ENCODE peak calls at places on chromosomes 12 and 14, in seven cellular contexts. One of them, this sample, is unnamed.

GRCh38 chr14:101365329-101366158 is 195.8 kb upstream of the DIO3 start:
- DNase-seq in lower lobe of right lung: no peak
- DNase-seq in A549: no peak
- DNase-seq in AG09309: no peak
- DNase-seq in CD8-positive, alpha-beta T cell: no peak
- DNase-seq in heart right ventricle: no peak
- DNase-seq in endodermal cell: peak; percentile 77
- DNase-seq in this sample: peak; percentile 18

GRCh38 chr14:54174437-54174836 is 217.8 kb upstream of the BMP4 start:
- DNase-seq in AG09309: no peak
- DNase-seq in lower lobe of right lung: no peak
- DNase-seq in A549: no peak
- DNase-seq in endodermal cell: no peak
- DNase-seq in CD8-positive, alpha-beta T cell: no peak
- DNase-seq in heart right ventricle: no peak
- DNase-seq in this sample: no peak

GRCh38 chr14:77303417-77304156 is 17.1 kb downstream of the POMT2 start:
- DNase-seq in endodermal cell: no peak
- DNase-seq in AG09309: peak; percentile 83
- DNase-seq in A549: peak; percentile 92
- DNase-seq in lower lobe of right lung: no peak
- DNase-seq in CD8-positive, alpha-beta T cell: peak; percentile 20
- DNase-seq in heart right ventricle: no peak
- DNase-seq in this sample: peak; percentile 89

GRCh38 chr14:105447651-105448640 is 26.7 kb upstream of the CRIP2 start:
- DNase-seq in AG09309: no peak
- DNase-seq in CD8-positive, alpha-beta T cell: no peak
- DNase-seq in lower lobe of right lung: no peak
- DNase-seq in endodermal cell: no peak
- DNase-seq in A549: no peak
- DNase-seq in heart right ventricle: no peak
- DNase-seq in this sample: no peak

GRCh38 chr14:101992708-101993107 is 28.3 kb downstream of the DYNC1H1 start:
- DNase-seq in endodermal cell: no peak
- DNase-seq in A549: no peak
- DNase-seq in heart right ventricle: no peak
- DNase-seq in lower lobe of right lung: no peak
- DNase-seq in AG09309: no peak
- DNase-seq in CD8-positive, alpha-beta T cell: no peak
- DNase-seq in this sample: no peak

GRCh38 chr12:110756611-110757010 is 13.9 kb upstream of the PPP1CC start:
- DNase-seq in A549: no peak
- DNase-seq in AG09309: no peak
- DNase-seq in heart right ventricle: no peak
- DNase-seq in lower lobe of right lung: no peak
- DNase-seq in CD8-positive, alpha-beta T cell: no peak
- DNase-seq in endodermal cell: no peak
- DNase-seq in this sample: no peak

GRCh38 chr12:122834921-122835692 is at the start of gene HIP1R:
- DNase-seq in endodermal cell: peak; percentile 89
- DNase-seq in AG09309: no peak
- DNase-seq in lower lobe of right lung: peak; percentile 65
- DNase-seq in A549: peak; percentile 50
- DNase-seq in CD8-positive, alpha-beta T cell: peak; percentile 57
- DNase-seq in heart right ventricle: no peak
- DNase-seq in this sample: no peak

GRCh38 chr14:82313889-82314288 is 780.2 kb upstream of the SEL1L start:
- DNase-seq in AG09309: no peak
- DNase-seq in endodermal cell: no peak
- DNase-seq in heart right ventricle: no peak
- DNase-seq in A549: no peak
- DNase-seq in lower lobe of right lung: no peak
- DNase-seq in CD8-positive, alpha-beta T cell: no peak
- DNase-seq in this sample: peak; percentile 52

GRCh38 chr12:71503579-71504470 is 64.2 kb downstream of the LGR5 start:
- DNase-seq in endodermal cell: no peak
- DNase-seq in CD8-positive, alpha-beta T cell: no peak
- DNase-seq in heart right ventricle: no peak
- DNase-seq in AG09309: no peak
- DNase-seq in A549: no peak
- DNase-seq in lower lobe of right lung: no peak
- DNase-seq in this sample: no peak

GRCh38 chr12:57712671-57713070 is 18.7 kb downstream of the OS9 start:
- DNase-seq in A549: no peak
- DNase-seq in CD8-positive, alpha-beta T cell: no peak
- DNase-seq in lower lobe of right lung: no peak
- DNase-seq in heart right ventricle: no peak
- DNase-seq in endodermal cell: no peak
- DNase-seq in AG09309: no peak
- DNase-seq in this sample: no peak

GRCh38 chr12:107317751-107318553 is 224.6 kb upstream of the CRY1 start:
- DNase-seq in endodermal cell: peak; percentile 99
- DNase-seq in AG09309: peak; percentile 41
- DNase-seq in lower lobe of right lung: peak; percentile 89
- DNase-seq in heart right ventricle: peak; percentile 77
- DNase-seq in A549: peak; percentile 95
- DNase-seq in CD8-positive, alpha-beta T cell: peak; percentile 82
- DNase-seq in this sample: peak; percentile 82

GRCh38 chr14:37048666-37049071 is 123.7 kb downstream of the SLC25A21 start:
- DNase-seq in AG09309: no peak
- DNase-seq in CD8-positive, alpha-beta T cell: no peak
- DNase-seq in heart right ventricle: no peak
- DNase-seq in A549: no peak
- DNase-seq in endodermal cell: no peak
- DNase-seq in lower lobe of right lung: no peak
- DNase-seq in this sample: no peak

GRCh38 chr14:22500954-22501353 is 88.1 kb downstream of the DAD1 start:
- DNase-seq in AG09309: no peak
- DNase-seq in CD8-positive, alpha-beta T cell: no peak
- DNase-seq in lower lobe of right lung: no peak
- DNase-seq in endodermal cell: no peak
- DNase-seq in A549: no peak
- DNase-seq in heart right ventricle: no peak
- DNase-seq in this sample: no peak
- H3K4me3 ChIP-seq in AG09309: no peak overlapping the region
- H3K4me3 ChIP-seq in CD8-positive, alpha-beta T cell: peak overlapping the region; percentile 54
- H3K4me3 ChIP-seq in lower lobe of right lung: no peak overlapping the region
- H3K4me3 ChIP-seq in endodermal cell: no peak overlapping the region
- H3K4me3 ChIP-seq in A549: no peak overlapping the region
- H3K4me3 ChIP-seq in heart right ventricle: no peak overlapping the region
- H3K4me3 ChIP-seq in this sample: no peak overlapping the region

DNA sequence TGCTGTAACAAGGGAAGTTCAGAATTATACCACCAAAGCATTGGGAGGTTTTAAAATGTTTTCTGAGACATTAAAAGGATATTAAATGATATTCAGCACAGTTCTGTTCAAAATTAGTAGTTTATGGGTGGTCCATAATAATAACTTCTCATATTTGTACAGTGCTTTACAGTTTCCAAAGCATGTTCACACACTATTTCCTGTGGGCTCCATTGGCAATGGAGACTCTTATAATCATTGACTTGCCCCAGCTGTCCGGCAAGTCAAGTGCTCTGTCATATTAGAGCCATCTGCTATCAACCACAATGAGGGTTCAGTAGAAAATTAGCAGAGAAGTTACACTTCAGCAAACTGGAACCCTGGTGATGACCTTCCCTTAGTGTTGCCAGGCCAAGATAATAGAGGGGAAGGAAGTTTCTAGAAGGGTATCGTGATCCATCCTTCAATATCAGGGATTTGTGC is 526.6 kb upstream of the CCDC196 start:
- DNase-seq in CD8-positive, alpha-beta T cell: no peak
- DNase-seq in AG09309: no peak
- DNase-seq in A549: no peak
- DNase-seq in endodermal cell: no peak
- DNase-seq in heart right ventricle: no peak
- DNase-seq in lower lobe of right lung: no peak
- DNase-seq in this sample: no peak
- TF ChIP-seq CTCF in CD8-positive, alpha-beta T cell: peak; percentile 38
- TF ChIP-seq CTCF in AG09309: no peak
- TF ChIP-seq CTCF in A549: peak; percentile 18
- TF ChIP-seq CTCF in endodermal cell: no peak
- TF ChIP-seq CTCF in heart right ventricle: no peak
- TF ChIP-seq CTCF in lower lobe of right lung: peak; percentile 6
- TF ChIP-seq CTCF in this sample: no peak

GRCh38 chr12:132600048-132601032 is 10.0 kb downstream of the LRCOL1 start:
- DNase-seq in endodermal cell: peak; percentile 96
- DNase-seq in CD8-positive, alpha-beta T cell: peak; percentile 24
- DNase-seq in A549: peak; percentile 76
- DNase-seq in lower lobe of right lung: peak; percentile 78
- DNase-seq in AG09309: no peak
- DNase-seq in heart right ventricle: peak; percentile 62
- DNase-seq in this sample: peak; percentile 11

GRCh38 chr12:132595183-132595582 is 15.2 kb downstream of the LRCOL1 start:
- DNase-seq in A549: no peak
- DNase-seq in heart right ventricle: no peak
- DNase-seq in CD8-positive, alpha-beta T cell: no peak
- DNase-seq in AG09309: no peak
- DNase-seq in endodermal cell: no peak
- DNase-seq in lower lobe of right lung: no peak
- DNase-seq in this sample: no peak

GRCh38 chr12:132596016-132596415 is 14.4 kb downstream of the LRCOL1 start:
- DNase-seq in endodermal cell: peak; percentile 66
- DNase-seq in CD8-positive, alpha-beta T cell: no peak
- DNase-seq in A549: no peak
- DNase-seq in lower lobe of right lung: no peak
- DNase-seq in AG09309: no peak
- DNase-seq in heart right ventricle: no peak
- DNase-seq in this sample: no peak

GRCh38 chr12:132593938-132594358 is 16.4 kb downstream of the LRCOL1 start:
- DNase-seq in heart right ventricle: peak; percentile 91
- DNase-seq in lower lobe of right lung: peak; percentile 94
- DNase-seq in CD8-positive, alpha-beta T cell: no peak
- DNase-seq in AG09309: peak; percentile 33
- DNase-seq in A549: peak; percentile 92
- DNase-seq in endodermal cell: peak; percentile 94
- DNase-seq in this sample: peak; percentile 89

DNA sequence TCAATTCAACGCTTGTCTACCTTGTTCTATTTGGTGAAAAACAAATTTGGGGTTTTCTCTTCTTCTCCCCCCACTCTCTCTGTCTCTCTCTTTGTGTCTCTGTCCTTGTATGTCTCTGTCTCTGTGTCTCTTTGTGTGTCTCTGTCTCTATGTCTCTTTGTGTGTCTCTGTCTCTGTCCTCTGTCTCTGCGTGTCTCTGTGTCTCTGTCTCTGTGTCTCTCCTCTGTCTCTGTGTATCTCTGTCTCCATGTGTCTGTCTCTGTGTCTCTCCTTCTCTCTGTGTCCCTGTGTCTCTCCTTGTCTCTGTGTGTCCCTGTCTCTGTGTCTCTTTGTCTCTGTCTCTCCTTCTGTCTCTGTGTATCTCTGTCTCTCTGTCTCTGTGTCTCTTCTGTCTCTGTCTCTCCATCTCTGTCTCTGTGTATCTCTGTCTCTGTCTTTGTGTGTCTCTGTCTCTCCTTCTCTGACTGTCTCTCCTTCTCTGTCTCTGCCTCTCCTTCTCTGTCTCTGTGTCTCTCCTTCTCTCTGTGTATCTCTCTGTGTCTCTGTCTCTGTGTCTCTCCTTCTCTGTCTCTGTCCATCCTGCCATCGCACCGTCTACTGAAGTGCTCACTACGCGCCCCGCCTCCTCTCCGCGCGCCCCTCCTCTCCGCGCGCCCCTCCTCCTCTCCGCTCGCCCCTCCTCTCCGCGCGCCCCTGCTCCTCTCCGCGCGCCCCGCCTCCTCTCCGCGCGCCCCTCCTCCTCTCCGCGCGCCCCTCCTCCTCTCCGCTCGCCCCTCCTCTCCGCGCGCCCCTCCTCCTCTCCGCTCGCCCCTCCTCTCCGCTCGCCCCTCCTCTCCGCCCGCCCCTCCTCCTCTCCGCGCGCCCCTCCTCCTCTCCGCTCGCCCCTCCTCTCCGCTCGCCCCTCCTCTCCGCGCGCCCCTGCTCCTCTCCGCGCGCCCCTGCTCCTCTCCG is 12.8 kb downstream of the LRCOL1 start:
- DNase-seq in heart right ventricle: no peak
- DNase-seq in endodermal cell: peak; percentile 79
- DNase-seq in CD8-positive, alpha-beta T cell: no peak
- DNase-seq in lower lobe of right lung: no peak
- DNase-seq in A549: no peak
- DNase-seq in AG09309: no peak
- DNase-seq in this sample: peak; percentile 5
- H3K4me3 ChIP-seq in heart right ventricle: peak overlapping the region; percentile 56
- H3K4me3 ChIP-seq in endodermal cell: peak overlapping the region; percentile 65
- H3K4me3 ChIP-seq in CD8-positive, alpha-beta T cell: peak overlapping the region; percentile 40
- H3K4me3 ChIP-seq in lower lobe of right lung: peak overlapping the region; percentile 34
- H3K4me3 ChIP-seq in A549: peak overlapping the region; percentile 57
- H3K4me3 ChIP-seq in AG09309: peak overlapping the region; percentile 8
- H3K4me3 ChIP-seq in this sample: peak overlapping the region; percentile 58

GRCh38 chr14:22124071-22124613 is 450.5 kb upstream of the OR4E1 start:
- DNase-seq in AG09309: no peak
- DNase-seq in lower lobe of right lung: no peak
- DNase-seq in heart right ventricle: no peak
- DNase-seq in CD8-positive, alpha-beta T cell: no peak
- DNase-seq in A549: no peak
- DNase-seq in endodermal cell: no peak
- DNase-seq in this sample: no peak

GRCh38 chr14:22123188-22123560 is 449.6 kb upstream of the OR4E1 start:
- DNase-seq in AG09309: no peak
- DNase-seq in A549: no peak
- DNase-seq in CD8-positive, alpha-beta T cell: no peak
- DNase-seq in heart right ventricle: no peak
- DNase-seq in lower lobe of right lung: no peak
- DNase-seq in endodermal cell: no peak
- DNase-seq in this sample: no peak

GRCh38 chr14:22118894-22119477 is 445.4 kb upstream of the OR4E1 start:
- DNase-seq in heart right ventricle: no peak
- DNase-seq in A549: no peak
- DNase-seq in AG09309: no peak
- DNase-seq in CD8-positive, alpha-beta T cell: no peak
- DNase-seq in endodermal cell: no peak
- DNase-seq in lower lobe of right lung: no peak
- DNase-seq in this sample: no peak

DNA sequence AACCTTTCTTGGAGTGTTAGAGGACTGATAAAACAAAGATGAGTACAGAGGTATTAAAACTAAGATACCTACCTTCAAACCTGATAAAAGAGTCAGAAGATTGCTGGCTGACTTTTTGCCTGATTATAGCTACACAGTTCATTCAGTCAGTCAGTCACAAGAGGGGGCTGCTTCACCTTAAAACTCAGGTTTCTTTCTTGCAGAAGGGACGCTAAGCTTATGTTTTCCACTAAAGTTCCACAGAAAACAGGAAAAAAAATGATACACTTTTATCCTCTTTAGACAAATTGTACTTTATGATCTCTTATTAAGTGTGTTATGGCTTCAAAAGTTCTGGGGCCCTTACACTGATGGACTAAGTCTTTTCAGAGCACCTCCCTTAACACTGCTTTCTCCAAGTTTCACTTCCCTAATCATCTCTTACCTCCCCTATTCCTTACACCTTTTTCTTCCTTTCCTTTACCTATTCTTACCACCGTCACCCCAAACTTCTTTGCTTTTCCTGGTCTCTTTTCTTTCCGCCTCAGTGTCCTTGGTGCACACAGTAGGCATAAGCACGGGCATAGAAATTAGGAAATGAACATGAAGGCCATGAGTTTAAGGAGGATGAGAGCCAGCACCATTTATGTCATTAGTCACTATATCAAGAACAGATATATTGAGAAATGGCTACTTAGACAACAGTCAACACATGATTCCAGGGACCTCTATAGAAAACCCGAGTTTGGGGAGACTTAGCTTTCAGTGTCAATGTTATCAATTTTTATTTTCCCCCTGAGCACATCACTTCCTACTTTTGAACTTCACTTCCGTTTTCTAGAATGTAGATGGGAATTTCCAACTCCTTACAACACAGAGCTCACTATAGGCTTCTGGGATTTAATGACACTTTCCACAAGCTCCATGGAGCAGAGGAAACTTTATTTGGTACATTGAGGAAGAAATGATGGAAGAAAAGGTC is 448.9 kb upstream of the OR4E1 start:
- DNase-seq in AG09309: no peak
- DNase-seq in endodermal cell: no peak
- DNase-seq in heart right ventricle: no peak
- DNase-seq in CD8-positive, alpha-beta T cell: no peak
- DNase-seq in lower lobe of right lung: no peak
- DNase-seq in A549: no peak
- DNase-seq in this sample: no peak
- TF ChIP-seq CTCF in AG09309: no peak
- TF ChIP-seq CTCF in endodermal cell: peak; percentile 73
- TF ChIP-seq CTCF in heart right ventricle: no peak
- TF ChIP-seq CTCF in CD8-positive, alpha-beta T cell: peak; percentile 14
- TF ChIP-seq CTCF in lower lobe of right lung: no peak
- TF ChIP-seq CTCF in A549: no peak
- TF ChIP-seq CTCF in this sample: peak; percentile 29

This sample was measured in retinal pigment epithelial cell.